ENCODE peak calls at places on chromosomes 7 and 10, in six cellular contexts. E is adrenal gland, I is upper lobe of left lung, H is upper lobe of right lung, L is gastrocnemius medialis, T is right atrium auricular region. D is an unnamed sample.

GRCh38 chr7:151308256-151308655 is 33.4 kb upstream of the NUB1 start:
- DNase-seq in E (no peak), I (peak; percentile 25), H (no peak), L (no peak), T (peak; percentile 32), D (peak; percentile 72)

GRCh38 chr7:107494910-107495309 is 25.1 kb downstream of the GPR22 start:
- DNase-seq in E (no peak), I (no peak), H (no peak), L (no peak), T (no peak), D (no peak)

GRCh38 chr7:107495516-107495915 is 25.7 kb downstream of the GPR22 start:
- DNase-seq in E (no peak), I (no peak), H (no peak), L (no peak), T (no peak), D (no peak)

GRCh38 chr7:50367098-50367497 is 62.6 kb downstream of the IKZF1 start:
- DNase-seq in E (no peak), I (no peak), H (no peak), L (no peak), T (no peak), D (no peak)

GRCh38 chr10:93488956-93489528 is 6.9 kb upstream of the MYOF start:
- DNase-seq in E (no peak), I (no peak), H (no peak), L (no peak), T (no peak), D (peak; percentile 72)

GRCh38 chr10:101241840-101242707 is 12.8 kb upstream of the LBX1 start:
- DNase-seq in E (no peak), I (peak; percentile 76), H (peak; percentile 73), L (peak; percentile 55), T (no peak), D (no peak)

GRCh38 chr7:48424731-48425130 is 253.5 kb downstream of the ABCA13 start:
- DNase-seq in E (no peak), I (no peak), H (no peak), L (no peak), T (no peak), D (no peak)

GRCh38 chr7:18191329-18191728 is 163.7 kb upstream of the PRPS1L1 start:
- DNase-seq in E (no peak), I (no peak), H (no peak), L (no peak), T (no peak), D (no peak)

GRCh38 chr7:127390817-127391590 is 1.5 kb downstream of the ZNF800 start:
- DNase-seq in E (no peak), I (no peak), H (no peak), L (no peak), T (no peak), D (no peak)

GRCh38 chr7:1130021-1130990 is 29.7 kb downstream of the ZFAND2A start:
- DNase-seq in E (no peak), I (peak; percentile 71), H (peak; percentile 53), L (no peak), T (no peak), D (no peak)

GRCh38 chr7:138934861-138935260 is 46.3 kb downstream of the KIAA1549 start:
- DNase-seq in E (no peak), I (no peak), H (no peak), L (no peak), T (no peak), D (no peak)

GRCh38 chr10:42997849-42998165 is 79.1 kb upstream of the RET start:
- DNase-seq in E (no peak), I (no peak), H (peak; percentile 40), L (no peak), T (no peak), D (no peak)

GRCh38 chr10:111233439-111233838 is 156.6 kb downstream of the ADRA2A start:
- DNase-seq in E (no peak), I (no peak), H (no peak), L (no peak), T (no peak), D (no peak)

GRCh38 chr7:12685550-12685949 is 1.9 kb upstream of the ARL4A start:
- DNase-seq in E (peak; percentile 33), I (no peak), H (no peak), L (no peak), T (peak; percentile 64), D (no peak)
- TF ChIP-seq CTCF in E (no peak), I (no peak), H (peak; percentile 34), L (peak; percentile 14), T (peak; percentile 17), D (peak; percentile 64)

GRCh38 chr10:122213766-122214165 is 57.3 kb upstream of the BTBD16 start:
- DNase-seq in E (no peak), I (no peak), H (no peak), L (no peak), T (no peak), D (no peak)
- TF ChIP-seq CTCF in E (no peak), I (no peak), H (no peak), L (no peak), T (no peak), D (no peak)

GRCh38 chr10:107814865-107815487 is 650.5 kb upstream of the SORCS1 start:
- DNase-seq in E (peak; percentile 62), I (no peak), H (no peak), L (no peak), T (no peak), D (no peak)
- TF ChIP-seq CTCF in E (peak; percentile 42), I (peak; percentile 49), H (peak; percentile 57), L (no peak), T (peak; percentile 42), D (peak; percentile 61)

GRCh38 chr10:70619271-70620019 is 16.9 kb upstream of the PRF1 start:
- DNase-seq in E (no peak), I (no peak), H (no peak), L (no peak), T (no peak), D (no peak)
- TF ChIP-seq CTCF in E (peak; percentile 23), I (no peak), H (peak; percentile 28), L (no peak), T (no peak), D (peak; percentile 43)

GRCh38 chr7:41695661-41696322 is 7.1 kb downstream of the INHBA start:
- DNase-seq in E (no peak), I (no peak), H (no peak), L (no peak), T (no peak), D (no peak)

GRCh38 chr7:41694490-41694889 is 8.4 kb downstream of the INHBA start:
- DNase-seq in E (no peak), I (no peak), H (no peak), L (no peak), T (no peak), D (no peak)

GRCh38 chr7:41696323-41696916 is 6.5 kb downstream of the INHBA start:
- DNase-seq in E (peak; percentile 86), I (no peak), H (peak; percentile 77), L (peak; percentile 42), T (peak; percentile 85), D (peak; percentile 89)

GRCh38 chr7:41691286-41691966 is 11.5 kb downstream of the INHBA start:
- DNase-seq in E (no peak), I (no peak), H (no peak), L (no peak), T (no peak), D (no peak)

GRCh38 chr7:41693150-41693997 is 9.5 kb downstream of the INHBA start:
- DNase-seq in E (no peak), I (no peak), H (no peak), L (no peak), T (no peak), D (no peak)
- TF ChIP-seq CTCF in E (peak; percentile 16), I (no peak), H (peak; percentile 12), L (no peak), T (no peak), D (peak; percentile 54)

GRCh38 chr7:66099551-66100407 is 14.9 kb upstream of the CRCP start:
- DNase-seq in E (peak; percentile 80), I (no peak), H (peak; percentile 74), L (peak; percentile 48), T (peak; percentile 76), D (no peak)
- TF ChIP-seq CTCF in E (no peak), I (no peak), H (no peak), L (no peak), T (no peak), D (no peak)

GRCh38 chr7:140604760-140605159 is 35.9 kb downstream of the DENND2A start:
- DNase-seq in E (no peak), I (no peak), H (peak; percentile 21), L (no peak), T (no peak), D (no peak)

GRCh38 chr7:140601566-140602174 is 38.9 kb downstream of the DENND2A start:
- DNase-seq in E (no peak), I (no peak), H (peak; percentile 51), L (no peak), T (no peak), D (no peak)

GRCh38 chr7:140604076-140604475 is 36.5 kb downstream of the DENND2A start:
- DNase-seq in E (no peak), I (no peak), H (no peak), L (no peak), T (no peak), D (no peak)

GRCh38 chr7:140607441-140607989 is 33.1 kb downstream of the DENND2A start:
- DNase-seq in E (peak; percentile 50), I (peak; percentile 48), H (peak; percentile 68), L (peak; percentile 23), T (peak; percentile 84), D (no peak)

GRCh38 chr7:140605337-140605736 is 35.3 kb downstream of the DENND2A start:
- DNase-seq in E (no peak), I (no peak), H (peak; percentile 0), L (no peak), T (no peak), D (no peak)
- TF ChIP-seq CTCF in E (no peak), I (no peak), H (no peak), L (no peak), T (no peak), D (no peak)

DNA sequence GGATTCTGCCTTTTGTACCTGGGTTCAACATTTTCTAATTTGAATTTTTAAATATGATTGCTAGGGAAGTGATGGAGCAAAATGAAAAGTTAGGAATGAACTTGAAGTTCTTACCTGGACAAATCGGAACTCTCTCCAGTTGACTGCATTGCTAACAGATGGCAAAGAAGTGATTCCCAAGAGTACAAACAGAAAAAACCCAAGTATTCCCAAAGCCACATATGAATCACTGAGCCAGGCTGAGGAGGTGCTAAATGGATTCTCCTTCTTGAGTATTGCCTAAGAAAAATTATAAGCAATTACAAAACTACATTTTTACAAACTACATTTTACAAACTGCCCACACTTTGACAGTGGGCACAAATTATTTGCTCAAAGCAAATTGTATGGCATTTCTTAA is 25.9 kb downstream of the STEAP4 start:
- DNase-seq in E (no peak), I (no peak), H (no peak), L (no peak), T (no peak), D (no peak)
- TF ChIP-seq CTCF in E (no peak), I (no peak), H (no peak), L (no peak), T (no peak), D (no peak)

D was measured in osteocyte.